ENCODE peak calls at places on chromosomes 2 and 18, in six cellular contexts. G is GM12865, D is heart left ventricle, M is OCI-LY7, P is left ventricle myocardium inferior, U is coronary artery. E is an unnamed sample.

GRCh38 chr2:118965737-118966136 is 23.7 kb downstream of the MARCO start:
- DNase-seq in D (no peak), G (no peak), M (no peak), P (no peak), U (no peak), E (no peak)

GRCh38 chr18:77967071-77967470 is 717.4 kb downstream of the GALR1 start:
- DNase-seq in M (no peak), U (no peak), G (no peak), D (no peak), P (no peak), E (no peak)

GRCh38 chr18:906416-907170 is 1.9 kb downstream of the ADCYAP1 start:
- DNase-seq in P (no peak), G (no peak), U (no peak), M (no peak), D (no peak), E (no peak)

GRCh38 chr2:237660381-237660900 is 33.1 kb downstream of the LRRFIP1 start:
- DNase-seq in U (no peak), G (no peak), D (no peak), P (no peak), M (no peak), E (no peak)

GRCh38 chr2:12534646-12535263 is 182.0 kb upstream of the TRIB2 start:
- DNase-seq in G (no peak), P (no peak), U (no peak), M (no peak), D (no peak), E (no peak)

GRCh38 chr2:156132941-156133340 is 199.6 kb downstream of the NR4A2 start:
- DNase-seq in U (no peak), M (no peak), D (no peak), P (no peak), G (no peak), E (no peak)

GRCh38 chr18:12491611-12492435 is 84.1 kb downstream of the PRELID3A start:
- DNase-seq in U (no peak), P (no peak), D (no peak), M (no peak), G (no peak), E (no peak)

GRCh38 chr2:127115471-127116199 is 8.7 kb upstream of the BIN1 start:
- DNase-seq in M (no peak), D (no peak), P (no peak), G (no peak), U (peak; percentile 36), E (no peak)

GRCh38 chr2:104897515-104898184 is 43.7 kb downstream of the POU3F3 start:
- DNase-seq in M (no peak), U (no peak), G (no peak), D (no peak), P (no peak), E (no peak)

GRCh38 chr2:126038901-126039300 is 617.1 kb upstream of the GYPC start:
- DNase-seq in D (no peak), P (no peak), U (no peak), M (peak; percentile 33), G (no peak), E (no peak)

GRCh38 chr2:126041648-126042047 is 614.3 kb upstream of the GYPC start:
- DNase-seq in D (no peak), U (no peak), P (no peak), M (no peak), G (no peak), E (no peak)

DNA sequence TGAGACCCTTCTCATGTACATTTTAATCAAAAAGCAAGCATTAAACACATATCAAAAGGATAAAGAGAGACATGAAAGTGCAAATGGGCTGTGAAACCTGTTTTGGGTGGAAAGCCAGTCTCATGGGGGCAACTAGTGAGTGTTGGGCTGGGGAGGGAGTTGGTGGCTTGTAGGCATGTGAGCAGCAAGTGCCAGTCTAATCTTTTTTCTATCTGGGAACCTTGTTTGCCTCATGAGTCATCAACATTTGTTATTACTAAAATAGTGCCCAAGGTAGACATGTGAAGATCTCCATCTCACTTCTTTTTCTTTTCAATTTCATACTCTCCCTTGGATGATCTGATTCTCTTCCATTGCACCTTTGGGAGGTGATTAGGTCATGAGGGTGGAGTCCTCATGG is 613.9 kb upstream of the GYPC start:
- DNase-seq in D (no peak), G (no peak), M (no peak), U (no peak), P (no peak), E (no peak)
- TF ChIP-seq CTCF in D (no peak), G (no peak), M (no peak), U (no peak), P (no peak), E (no peak)

GRCh38 chr2:9693138-9693520 is 62.3 kb upstream of the YWHAQ start:
- DNase-seq in M (no peak), G (peak; percentile 66), U (peak; percentile 84), P (peak; percentile 48), D (peak; percentile 69), E (peak; percentile 49)
- H3K4me3 ChIP-seq in M (no peak overlapping the region), G (no peak overlapping the region), U (peak overlapping the region; percentile 23), P (peak overlapping the region; percentile 18), D (no peak overlapping the region), E (peak overlapping the region; percentile 57)

GRCh38 chr18:79788096-79789085 is 9.3 kb upstream of the KCNG2 start:
- DNase-seq in D (no peak), P (no peak), U (no peak), G (no peak), M (no peak), E (no peak)
- TF ChIP-seq CTCF in D (no peak), P (no peak), U (no peak), G (no peak), M (no peak), E (no peak)

GRCh38 chr2:157471078-157471477 is 27.2 kb upstream of the CYTIP start:
- DNase-seq in M (peak; percentile 15), U (no peak), G (peak; percentile 77), P (no peak), D (no peak), E (no peak)
- H3K4me3 ChIP-seq in M (peak overlapping the region; percentile 10), U (no peak overlapping the region), G (peak overlapping the region; percentile 64), P (no peak overlapping the region), D (no peak overlapping the region), E (no peak overlapping the region)